ENCODE peak calls at places on chromosomes 2 and 18, in four cellular contexts. M, T, U and J are unnamed samples.

GRCh38 chr2:60519259-60519863 is 34.1 kb downstream of the BCL11A start:
- DNase-seq in M (no peak), U (no peak), T (peak; percentile 55), J (no peak)

GRCh38 chr2:234178309-234179030 is 128.0 kb downstream of the SPP2 start:
- DNase-seq in U (no peak), M (peak; percentile 77), T (peak; percentile 51), J (peak; percentile 66)

GRCh38 chr18:53798516-53798915 is 426.0 kb downstream of the MBD2 start:
- DNase-seq in T (peak; percentile 36), U (no peak), M (no peak), J (no peak)

GRCh38 chr18:23228102-23229051 is 93.1 kb downstream of the CABLES1 start:
- DNase-seq in T (peak; percentile 53), M (no peak), U (no peak), J (peak; percentile 77)

GRCh38 chr18:63505566-63506335 is 29.0 kb downstream of the SERPINB5 start:
- DNase-seq in M (peak; percentile 25), T (no peak), U (no peak), J (no peak)

GRCh38 chr2:70964596-70965386 is 13.6 kb upstream of the ANKRD53 start:
- DNase-seq in U (no peak), M (peak; percentile 33), T (peak; percentile 60), J (peak; percentile 66)

GRCh38 chr2:127139766-127140165 is 32.8 kb upstream of the BIN1 start:
- DNase-seq in T (no peak), M (no peak), U (no peak), J (no peak)

GRCh38 chr2:220455389-220455788 is 828.0 kb downstream of the SLC4A3 start:
- DNase-seq in M (no peak), T (no peak), U (no peak), J (peak; percentile 62)

GRCh38 chr2:1755436-1756191 is 11.3 kb upstream of the PXDN start:
- DNase-seq in T (peak; percentile 91), M (no peak), U (no peak), J (peak; percentile 95)

GRCh38 chr2:381181-381580 is 93.3 kb upstream of the ALKAL2 start:
- DNase-seq in T (no peak), U (no peak), M (no peak), J (no peak)

GRCh38 chr18:59308201-59309014 is 10.0 kb downstream of the CPLX4 start:
- DNase-seq in U (peak; percentile 58), T (peak; percentile 62), M (peak; percentile 73), J (peak; percentile 62)

GRCh38 chr18:23226930-23227728 is 91.8 kb downstream of the CABLES1 start:
- DNase-seq in M (no peak), U (peak; percentile 30), T (peak; percentile 90), J (peak; percentile 95)

GRCh38 chr2:238216651-238217184 is 13.2 kb upstream of the ILKAP start:
- DNase-seq in T (no peak), M (no peak), U (peak; percentile 75), J (no peak)

GRCh38 chr2:20205915-20206524 is 18.9 kb downstream of the SDC1 start:
- DNase-seq in U (no peak), T (no peak), M (peak; percentile 65), J (no peak)

GRCh38 chr2:64399521-64399920 is 54.4 kb upstream of the LGALSL start:
- DNase-seq in U (no peak), T (no peak), M (no peak), J (no peak)

GRCh38 chr2:191933307-191934105 is 86.6 kb upstream of the CAVIN2 start:
- DNase-seq in M (no peak), U (no peak), T (no peak), J (no peak)

GRCh38 chr18:31042068-31042390 is 513 bp downstream of the DSC3 start:
- DNase-seq in M (no peak), T (no peak), U (no peak), J (no peak)
- H3K4me3 ChIP-seq in M (no peak overlapping the region), T (peak overlapping the region; percentile 32), U (peak overlapping the region; percentile 25), J (no peak overlapping the region)

GRCh38 chr18:2978208-2978607 is 34.7 kb downstream of the LPIN2 start:
- DNase-seq in T (no peak), M (no peak), U (no peak), J (peak; percentile 66)
- H3K4me3 ChIP-seq in T (peak overlapping the region; percentile 30), M (no peak overlapping the region), U (no peak overlapping the region), J (peak overlapping the region; percentile 9)

DNA sequence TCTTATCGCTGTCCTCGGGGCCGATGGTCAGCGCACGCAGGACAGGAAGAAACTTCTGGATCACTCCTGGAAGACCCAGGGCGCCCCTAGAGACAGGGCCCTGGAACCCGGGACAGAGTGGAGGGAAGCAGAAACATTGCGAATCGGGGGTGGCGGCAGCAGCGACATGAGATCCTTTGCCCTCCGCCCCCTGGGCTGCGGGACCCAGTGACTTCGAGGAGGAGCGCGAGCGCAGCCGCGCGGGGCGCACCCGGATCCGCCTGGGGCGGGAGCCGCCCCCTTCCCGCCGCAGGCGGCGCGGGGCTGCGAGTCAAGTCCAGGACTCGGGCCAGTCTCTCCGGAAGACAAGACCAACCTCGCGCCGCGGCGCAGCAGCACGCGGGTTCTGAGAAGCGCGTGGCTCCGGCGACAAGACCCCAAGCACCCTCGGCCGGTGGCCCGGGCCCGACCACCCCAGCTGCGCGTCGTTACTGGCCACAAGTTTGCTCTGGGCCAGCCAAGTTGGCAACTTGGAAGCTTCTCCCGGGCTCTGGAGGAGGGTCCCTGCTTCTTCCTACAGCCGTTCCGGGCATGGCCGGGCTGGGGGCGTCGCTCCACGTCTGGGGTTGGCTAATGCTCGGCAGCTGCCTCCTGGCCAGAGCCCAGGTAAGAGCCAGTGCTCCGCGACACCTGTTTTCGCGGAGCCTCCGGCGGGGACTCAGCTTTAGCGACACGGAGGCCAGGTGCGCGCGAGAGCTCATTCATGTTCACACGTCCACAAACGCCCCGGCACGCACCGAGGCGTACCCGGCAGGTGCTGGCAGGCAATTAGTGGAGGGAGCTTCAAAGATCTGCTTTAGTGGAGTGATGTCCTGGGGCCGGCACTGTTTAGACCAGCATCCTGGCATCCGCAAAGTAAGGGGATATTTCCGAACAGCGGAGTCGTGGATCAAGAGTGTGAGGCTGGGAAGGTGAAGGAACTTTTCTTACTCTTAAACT is at the start of gene PTH2R:
- DNase-seq in T (no peak), U (no peak), M (no peak), J (peak; percentile 12)
- H3K4me3 ChIP-seq in T (peak within 1 kb of the TSS; percentile 18), U (peak within 1 kb of the TSS; percentile 49), M (no peak within 1 kb of the TSS), J (no peak within 1 kb of the TSS)

DNA sequence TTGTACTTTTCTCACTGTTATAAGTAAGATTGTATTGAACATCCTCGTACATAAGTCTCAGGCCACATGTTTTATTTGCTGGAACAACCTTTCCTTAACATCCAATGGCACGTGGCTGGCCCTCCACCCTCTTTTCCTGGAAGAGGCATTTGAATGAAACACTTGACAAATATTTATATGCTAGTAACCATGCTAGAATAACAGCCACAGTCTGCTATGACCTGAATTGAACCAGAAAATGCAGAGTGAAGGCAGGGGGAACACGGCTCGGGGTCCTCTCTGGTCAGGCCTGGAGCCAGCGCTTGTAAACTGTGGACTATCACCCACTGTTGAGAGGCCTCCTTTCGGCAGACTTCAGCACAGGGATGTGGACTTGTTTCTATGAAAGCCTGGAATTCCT is 198.2 kb upstream of the COPS8 start:
- DNase-seq in U (no peak), M (no peak), T (peak; percentile 52), J (peak; percentile 34)
- H3K4me3 ChIP-seq in U (no peak overlapping the region), M (no peak overlapping the region), T (no peak overlapping the region), J (no peak overlapping the region)

DNA sequence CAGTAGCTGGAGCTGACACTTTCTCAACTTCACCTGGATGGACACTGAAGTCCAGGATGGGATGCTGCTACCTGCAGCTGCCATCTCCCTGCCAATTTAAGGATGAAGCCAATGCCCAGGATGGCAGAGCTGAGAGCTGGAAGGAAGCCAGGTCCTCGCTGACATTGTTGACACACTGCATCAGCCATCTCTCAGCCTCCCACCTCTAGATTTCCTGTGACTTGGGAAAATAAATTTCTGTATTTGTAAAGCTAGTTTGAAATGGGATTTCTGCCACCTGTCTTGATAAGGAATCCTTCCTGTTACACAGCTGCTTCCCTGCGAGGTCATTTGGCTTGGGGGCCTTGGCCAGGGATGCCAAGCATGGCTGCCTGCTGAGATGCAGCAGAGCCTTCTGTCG is 43.5 kb downstream of the KCTD1 start:
- DNase-seq in U (no peak), T (no peak), M (no peak), J (no peak)
- H3K4me3 ChIP-seq in U (no peak overlapping the region), T (no peak overlapping the region), M (no peak overlapping the region), J (no peak overlapping the region)

GRCh38 chr2:216658702-216659231 is 25.5 kb downstream of the IGFBP2 start:
- DNase-seq in M (no peak), T (no peak), U (no peak), J (no peak)
- H3K4me3 ChIP-seq in M (no peak overlapping the region), T (no peak overlapping the region), U (no peak overlapping the region), J (no peak overlapping the region)

GRCh38 chr2:158953454-158953853 is 15.0 kb upstream of the TANC1 start:
- DNase-seq in T (peak; percentile 85), M (no peak), U (no peak), J (peak; percentile 64)

GRCh38 chr2:158955974-158956373 is 12.5 kb upstream of the TANC1 start:
- DNase-seq in T (no peak), M (no peak), U (no peak), J (no peak)

GRCh38 chr2:158958365-158958764 is 10.1 kb upstream of the TANC1 start:
- DNase-seq in T (no peak), U (no peak), M (no peak), J (no peak)

GRCh38 chr2:158949300-158949699 is 19.1 kb upstream of the TANC1 start:
- DNase-seq in T (no peak), M (no peak), U (no peak), J (no peak)

DNA sequence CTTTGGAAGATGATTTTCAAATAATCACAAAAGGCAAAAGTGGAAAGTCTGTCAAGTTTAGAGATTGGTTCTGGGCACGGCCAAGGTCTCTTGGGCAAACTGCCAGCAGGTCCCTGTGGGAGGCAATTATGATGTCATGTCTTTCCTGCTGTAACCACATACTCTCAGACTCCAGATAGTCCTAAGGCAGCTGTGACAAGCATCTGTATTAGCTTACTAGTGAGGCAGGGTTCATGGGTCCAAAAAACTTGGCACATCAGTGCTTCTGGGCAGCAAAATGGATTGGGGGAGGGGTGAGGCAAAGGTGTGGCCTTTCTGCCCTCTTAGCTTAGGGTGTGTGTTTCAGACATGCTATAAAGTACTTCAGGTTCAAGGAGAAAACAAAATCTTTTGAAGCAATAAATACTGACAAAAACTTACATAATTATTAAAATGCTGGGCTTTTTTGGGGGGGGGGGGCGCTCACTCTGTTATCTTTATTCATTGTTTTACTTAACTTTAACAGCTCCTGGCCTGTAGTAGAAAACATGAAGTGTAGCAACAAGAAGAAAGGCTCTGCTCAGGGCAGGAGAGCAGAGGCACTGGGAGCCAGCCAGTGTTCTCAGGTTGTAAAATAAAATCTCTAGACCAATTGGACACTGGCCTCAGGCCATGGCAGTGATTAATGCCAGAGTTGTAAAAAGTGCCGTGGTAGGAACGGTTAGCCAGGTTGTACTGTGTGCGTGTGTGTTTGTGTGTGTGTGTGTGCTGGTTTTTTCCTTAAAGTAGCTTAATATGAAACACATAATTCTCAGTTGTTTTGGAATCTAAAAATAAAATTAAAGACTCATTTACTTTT is 14.3 kb upstream of the TANC1 start:
- DNase-seq in T (peak; percentile 93), M (peak; percentile 58), U (peak; percentile 22), J (peak; percentile 93)
- H3K4me3 ChIP-seq in T (no peak overlapping the region), M (no peak overlapping the region), U (no peak overlapping the region), J (no peak overlapping the region)

GRCh38 chr2:43119303-43119702 is 107.1 kb downstream of the ZFP36L2 start:
- DNase-seq in T (no peak), M (no peak), U (no peak), J (no peak)
- H3K4me3 ChIP-seq in T (no peak overlapping the region), M (no peak overlapping the region), U (no peak overlapping the region), J (no peak overlapping the region)

GRCh38 chr2:161424179-161424763 is 8.2 kb downstream of the TBR1 start:
- DNase-seq in T (no peak), U (no peak), M (no peak), J (no peak)
- H3K4me3 ChIP-seq in T (no peak overlapping the region), U (peak overlapping the region; percentile 44), M (no peak overlapping the region), J (no peak overlapping the region)